ENCODE peak calls at places on chromosomes 16 and 17, in five cellular contexts. W is H9, Z is neuronal stem cell, U is mesenchymal stem cell, K is H1. V is an unnamed sample.
A peak's percentile ranks its signal among the peaks of the same experiment; 100 is the strongest.

GRCh38 chr17:13351046-13351445 is 250.7 kb downstream of the HS3ST3A1 start:
- DNase-seq in K (no peak), Z (no peak), U (no peak), W (no peak), V (peak; percentile 82)

GRCh38 chr16:86931410-86931941 is 353.1 kb downstream of the FOXL1 start:
- DNase-seq in Z (no peak), K (no peak), U (peak; percentile 79), W (no peak), V (no peak)

GRCh38 chr16:35391328-35391727 is 1931.9 kb downstream of the TP53TG3F start:
- DNase-seq in K (peak; percentile 52), Z (no peak), W (peak; percentile 30), U (peak; percentile 8), V (peak; percentile 54)

GRCh38 chr17:17780941-17781590 is 55.7 kb downstream of the SREBF1 start:
- DNase-seq in Z (peak; percentile 68), U (peak; percentile 84), W (peak; percentile 95), K (peak; percentile 77), V (no peak)

GRCh38 chr17:40244255-40244654 is 25.2 kb downstream of the WIPF2 start:
- DNase-seq in K (no peak), Z (no peak), W (no peak), U (no peak), V (no peak)

GRCh38 chr17:79592198-79592597 is 18.7 kb downstream of the RBFOX3 start:
- DNase-seq in U (no peak), W (no peak), Z (no peak), K (no peak), V (no peak)

GRCh38 chr16:52265446-52265861 is 281.5 kb downstream of the TOX3 start:
- DNase-seq in K (no peak), U (no peak), Z (no peak), W (peak; percentile 38), V (peak; percentile 52)

GRCh38 chr16:27232875-27233605 is 29.7 kb downstream of the KDM8 start:
- DNase-seq in U (no peak), Z (no peak), K (no peak), W (no peak), V (no peak)

GRCh38 chr16:77406680-77407079 is 28.2 kb downstream of the ADAMTS18 start:
- DNase-seq in W (no peak), K (no peak), Z (no peak), U (no peak), V (no peak)

GRCh38 chr16:89442990-89443726 is 47.2 kb downstream of the ANKRD11 start:
- DNase-seq in U (peak; percentile 60), Z (no peak), K (no peak), W (no peak), V (peak; percentile 94)

GRCh38 chr16:30535777-30536190 is 1.1 kb upstream of the ZNF747 start:
- DNase-seq in Z (peak; percentile 26), U (peak; percentile 73), W (peak; percentile 81), K (peak; percentile 65), V (peak; percentile 64)

GRCh38 chr16:50188619-50189136 is 35.6 kb downstream of the TENT4B start:
- DNase-seq in K (no peak), U (no peak), Z (no peak), W (no peak), V (peak; percentile 88)

GRCh38 chr16:52294660-52295059 is 252.3 kb downstream of the TOX3 start:
- DNase-seq in K (no peak), Z (no peak), U (no peak), W (no peak), V (no peak)

GRCh38 chr17:80112471-80113032 is 11.2 kb downstream of the GAA start:
- DNase-seq in Z (no peak), U (no peak), W (peak; percentile 40), K (peak; percentile 47), V (no peak)

GRCh38 chr16:1502092-1503004 is 9.2 kb downstream of the TELO2 start:
- DNase-seq in U (no peak), W (no peak), K (no peak), Z (no peak), V (no peak)

GRCh38 chr17:14329900-14330491 is 29.1 kb downstream of the HS3ST3B1 start:
- DNase-seq in U (no peak), Z (no peak), K (no peak), W (no peak), V (no peak)

GRCh38 chr16:85586360-85587145 is 26.6 kb upstream of the GSE1 start:
- DNase-seq in Z (no peak), U (no peak), K (no peak), W (no peak), V (no peak)

GRCh38 chr17:54968954-54969400 is 412 bp downstream of the STXBP4 start:
- DNase-seq in U (peak; percentile 76), Z (no peak), W (no peak), K (no peak), V (no peak)

GRCh38 chr16:15830832-15831451 is 25.9 kb downstream of the MYH11 start:
- DNase-seq in U (no peak), Z (no peak), K (no peak), W (no peak), V (no peak)

GRCh38 chr17:18985475-18985874 is 19.1 kb downstream of the FAM83G start:
- DNase-seq in W (no peak), K (no peak), U (no peak), Z (no peak), V (no peak)

GRCh38 chr17:40087903-40088718 is 12.3 kb downstream of the NR1D1 start:
- DNase-seq in K (no peak), U (no peak), Z (no peak), W (no peak), V (no peak)

GRCh38 chr17:74110467-74110866 is 93.0 kb upstream of the RPL38 start:
- DNase-seq in W (no peak), K (no peak), U (no peak), Z (peak; percentile 14), V (no peak)

GRCh38 chr16:54077412-54077821 is 209.2 kb downstream of the IRX3 start:
- DNase-seq in U (peak; percentile 66), K (no peak), W (no peak), Z (no peak), V (no peak)

DNA sequence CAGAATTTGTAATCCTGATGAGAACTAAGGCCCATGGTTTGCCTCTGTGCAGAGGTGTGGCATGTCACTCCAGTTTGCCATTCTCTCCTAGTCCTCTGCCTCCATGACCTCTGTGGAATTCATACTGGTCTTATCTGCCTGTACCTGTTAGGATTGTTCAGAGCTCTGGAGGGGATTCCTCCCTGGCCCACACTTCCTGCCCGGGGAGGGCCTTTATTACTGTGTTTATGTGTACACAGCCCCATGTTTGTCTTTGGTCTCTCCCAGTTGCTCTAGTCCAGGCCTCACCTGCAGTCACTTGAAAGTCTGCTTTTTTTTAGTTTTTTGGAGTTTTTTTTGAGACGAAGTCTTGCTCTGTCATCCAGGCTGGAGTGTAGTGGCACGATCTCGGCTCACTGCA is 36.4 kb downstream of the RHBDL3 start:
- DNase-seq in Z (no peak), K (no peak), W (no peak), U (no peak), V (peak; percentile 13)
- H4K91ac ChIP-seq in Z (no peak overlapping the region), K (no peak overlapping the region), W (no peak overlapping the region), U (no peak overlapping the region), V (no peak overlapping the region)

DNA sequence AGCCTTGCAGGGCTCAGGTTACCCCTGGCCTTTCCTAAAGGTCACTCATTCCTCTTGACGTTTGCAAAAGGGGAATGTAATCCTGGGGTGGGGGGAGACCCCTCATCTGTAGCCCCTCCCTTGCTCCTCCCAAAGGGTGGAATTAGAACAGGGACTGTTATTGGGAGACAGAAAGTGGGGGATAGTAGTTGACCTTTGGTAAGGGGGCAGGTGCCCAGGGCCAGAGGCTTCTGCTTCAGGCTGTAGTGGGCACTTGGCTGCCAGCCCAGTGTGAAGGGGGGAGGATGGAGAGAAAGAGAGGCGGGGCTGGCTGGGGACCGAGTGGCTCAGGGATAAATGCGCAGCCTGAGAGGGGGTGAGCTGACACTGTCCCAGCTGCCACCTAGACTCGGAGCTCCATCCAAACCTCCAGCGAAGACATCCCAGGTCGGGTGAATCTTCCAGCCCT is at the start of gene ENO3:
- DNase-seq in Z (peak; percentile 76), U (no peak), K (peak; percentile 68), W (peak; percentile 68), V (no peak)
- H3K18ac ChIP-seq in Z (peak within 1 kb of the TSS; percentile 100), U (peak within 1 kb of the TSS; percentile 97), K (peak within 1 kb of the TSS; percentile 93), W (peak within 1 kb of the TSS; percentile 80), V (peak within 1 kb of the TSS; percentile 89)

DNA sequence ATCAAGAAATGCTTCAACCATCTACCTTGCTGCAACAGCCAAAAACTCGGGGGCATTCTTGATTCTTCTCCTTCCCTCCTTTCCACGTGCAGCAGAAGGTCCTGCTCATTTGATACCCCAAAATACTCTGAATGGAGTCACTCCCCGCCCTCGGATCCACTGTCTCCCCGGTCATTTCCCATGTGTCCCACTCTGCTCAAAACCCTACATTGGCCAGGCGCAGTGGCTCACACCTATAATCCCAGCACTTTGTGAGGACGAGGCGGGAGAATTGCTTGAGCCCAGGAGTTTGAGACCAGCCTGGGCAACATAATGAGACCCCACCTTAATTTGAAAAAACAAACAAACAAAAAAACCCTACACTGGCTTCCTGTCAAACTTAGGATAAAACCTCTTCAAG is 2.6 kb downstream of the SLC13A2 start:
- DNase-seq in W (no peak), U (no peak), Z (no peak), K (no peak), V (no peak)
- H2BK12ac ChIP-seq in W (no peak overlapping the region), U (no peak overlapping the region), Z (no peak overlapping the region), K (no peak overlapping the region), V (no peak overlapping the region)

GRCh38 chr17:82177761-82178498 is 34.7 kb downstream of the CCDC57 start:
- DNase-seq in K (no peak), U (no peak), Z (no peak), W (no peak), V (no peak)
- H4K91ac ChIP-seq in K (no peak overlapping the region), U (peak overlapping the region; percentile 55), Z (no peak overlapping the region), W (no peak overlapping the region), V (no peak overlapping the region)

V was measured in trophoblast cell.